ENCODE peak calls at places on chromosomes 7 and 10, in four cellular contexts. K is cardiac fibroblast, Q is NCI-H345, W is NCI-H187. V is an unnamed sample.

GRCh38 chr7:80273327-80273726 is 138.7 kb downstream of the GNAI1 start:
- DNase-seq in K (peak; percentile 70), Q (no peak), W (no peak), V (no peak)

GRCh38 chr10:29649561-29650551 is 15.1 kb upstream of the SVIL start:
- DNase-seq in K (peak; percentile 52), Q (no peak), W (no peak), V (no peak)

GRCh38 chr7:43879477-43879876 is 10.2 kb upstream of the MRPS24 start:
- DNase-seq in K (peak; percentile 63), Q (no peak), W (no peak), V (no peak)

GRCh38 chr7:51011710-51012350 is 229.1 kb upstream of the GRB10 start:
- DNase-seq in K (no peak), Q (no peak), W (no peak), V (no peak)

GRCh38 chr7:1842321-1843221 is 172.5 kb downstream of the ELFN1 start:
- DNase-seq in K (no peak), Q (no peak), W (no peak), V (no peak)

GRCh38 chr10:55367555-55367954 is 566.5 kb upstream of the PCDH15 start:
- DNase-seq in K (no peak), Q (no peak), W (no peak), V (no peak)

GRCh38 chr10:132613566-132614348 is 76.2 kb downstream of the INPP5A start:
- DNase-seq in K (no peak), Q (no peak), W (no peak), V (no peak)

GRCh38 chr10:17599089-17599488 is 18.1 kb downstream of the HACD1 start:
- DNase-seq in K (peak; percentile 67), Q (no peak), W (no peak), V (no peak)

GRCh38 chr7:112112822-112113255 is 93.4 kb downstream of the DOCK4 start:
- DNase-seq in K (peak; percentile 82), Q (no peak), W (no peak), V (no peak)

GRCh38 chr7:113698556-113699220 is 220.1 kb downstream of the PPP1R3A start:
- DNase-seq in K (peak; percentile 43), Q (peak; percentile 19), W (no peak), V (no peak)

GRCh38 chr10:34538291-34538829 is 276.7 kb downstream of the PARD3 start:
- DNase-seq in K (no peak), Q (no peak), W (no peak), V (no peak)

GRCh38 chr10:61669161-61669755 is 6.5 kb downstream of the CABCOCO1 start:
- DNase-seq in K (peak; percentile 2), Q (no peak), W (no peak), V (no peak)

GRCh38 chr7:98870071-98870651 is 347 bp upstream of the TMEM130 start:
- DNase-seq in K (peak; percentile 43), Q (peak; percentile 87), W (peak; percentile 61), V (no peak)

V was measured in NCI-H510A.